ENCODE peak calls at places on chromosome 12, in four cellular contexts. One of them, this sample, is unnamed.

GRCh38 chr12:52298677-52299076 is 7.3 kb upstream of the KRT81 start:
- DNase-seq in IMR-90: no peak
- DNase-seq in K562: no peak
- DNase-seq in GM12878: no peak
- DNase-seq in this sample: no peak

GRCh38 chr12:47752552-47752951 is 6.1 kb downstream of the RAPGEF3 start:
- DNase-seq in K562: no peak
- DNase-seq in IMR-90: peak; percentile 57
- DNase-seq in GM12878: no peak
- DNase-seq in this sample: no peak

GRCh38 chr12:28145211-28145610 is 45.0 kb upstream of the CCDC91 start:
- DNase-seq in GM12878: no peak
- DNase-seq in IMR-90: no peak
- DNase-seq in K562: no peak
- DNase-seq in this sample: peak; percentile 5

GRCh38 chr12:24500466-24501232 is 448.3 kb downstream of the BCAT1 start:
- DNase-seq in K562: no peak
- DNase-seq in IMR-90: peak; percentile 50
- DNase-seq in GM12878: no peak
- DNase-seq in this sample: no peak

GRCh38 chr12:86226481-86226880 is 29.7 kb downstream of the MGAT4C start:
- DNase-seq in IMR-90: no peak
- DNase-seq in GM12878: no peak
- DNase-seq in K562: no peak
- DNase-seq in this sample: no peak

GRCh38 chr12:79997115-79997805 is 62.4 kb upstream of the PPP1R12A start:
- DNase-seq in IMR-90: no peak
- DNase-seq in K562: no peak
- DNase-seq in GM12878: peak; percentile 45
- DNase-seq in this sample: no peak

GRCh38 chr12:27844427-27845090 is 64.5 kb upstream of the MANSC4 start:
- DNase-seq in K562: no peak
- DNase-seq in GM12878: no peak
- DNase-seq in IMR-90: peak; percentile 20
- DNase-seq in this sample: no peak

GRCh38 chr12:57693659-57694458 is at the start of gene OS9:
- DNase-seq in GM12878: peak; percentile 100
- DNase-seq in K562: peak; percentile 100
- DNase-seq in IMR-90: peak; percentile 100
- DNase-seq in this sample: peak; percentile 100

GRCh38 chr12:78864483-78865296 is at the start of gene SYT1:
- DNase-seq in GM12878: no peak
- DNase-seq in IMR-90: peak; percentile 85
- DNase-seq in K562: no peak
- DNase-seq in this sample: peak; percentile 77

GRCh38 chr12:132986885-132987225 is 688 bp downstream of the ZNF26 start:
- DNase-seq in IMR-90: peak; percentile 27
- DNase-seq in GM12878: no peak
- DNase-seq in K562: no peak
- DNase-seq in this sample: no peak

GRCh38 chr12:76329163-76329562 is 19.1 kb downstream of the BBS10 start:
- DNase-seq in GM12878: no peak
- DNase-seq in IMR-90: peak; percentile 86
- DNase-seq in K562: no peak
- DNase-seq in this sample: peak; percentile 73
- TF ChIP-seq FOS in GM12878: no peak
- TF ChIP-seq FOS in IMR-90: no peak
- TF ChIP-seq FOS in K562: no peak
- TF ChIP-seq FOS in this sample: peak; percentile 88

GRCh38 chr12:130161261-130162231 is 718 bp upstream of the FZD10 start:
- DNase-seq in IMR-90: no peak
- DNase-seq in GM12878: no peak
- DNase-seq in K562: no peak
- DNase-seq in this sample: no peak
- TF ChIP-seq FOS in IMR-90: no peak
- TF ChIP-seq FOS in GM12878: no peak
- TF ChIP-seq FOS in K562: no peak
- TF ChIP-seq FOS in this sample: no peak

GRCh38 chr12:122350444-122350843 is 72.0 kb downstream of the CLIP1 start:
- DNase-seq in GM12878: no peak
- DNase-seq in K562: peak; percentile 25
- DNase-seq in IMR-90: peak; percentile 75
- DNase-seq in this sample: peak; percentile 91
- TF ChIP-seq FOS in GM12878: no peak
- TF ChIP-seq FOS in K562: no peak
- TF ChIP-seq FOS in IMR-90: no peak
- TF ChIP-seq FOS in this sample: no peak

GRCh38 chr12:4115570-4115969 is 158.0 kb upstream of the CCND2 start:
- DNase-seq in K562: no peak
- DNase-seq in IMR-90: no peak
- DNase-seq in GM12878: no peak
- DNase-seq in this sample: no peak
- TF ChIP-seq FOS in K562: no peak
- TF ChIP-seq FOS in IMR-90: no peak
- TF ChIP-seq FOS in GM12878: no peak
- TF ChIP-seq FOS in this sample: no peak

GRCh38 chr12:44874981-44875416 is 1.1 kb downstream of the NELL2 start:
- DNase-seq in IMR-90: no peak
- DNase-seq in K562: no peak
- DNase-seq in GM12878: no peak
- DNase-seq in this sample: peak; percentile 4
- TF ChIP-seq FOS in IMR-90: no peak
- TF ChIP-seq FOS in K562: no peak
- TF ChIP-seq FOS in GM12878: no peak
- TF ChIP-seq FOS in this sample: no peak

GRCh38 chr12:119089668-119090013 is 89.1 kb upstream of the HSPB8 start:
- DNase-seq in IMR-90: no peak
- DNase-seq in GM12878: no peak
- DNase-seq in K562: no peak
- DNase-seq in this sample: no peak
- TF ChIP-seq FOS in IMR-90: no peak
- TF ChIP-seq FOS in GM12878: no peak
- TF ChIP-seq FOS in K562: no peak
- TF ChIP-seq FOS in this sample: no peak

DNA sequence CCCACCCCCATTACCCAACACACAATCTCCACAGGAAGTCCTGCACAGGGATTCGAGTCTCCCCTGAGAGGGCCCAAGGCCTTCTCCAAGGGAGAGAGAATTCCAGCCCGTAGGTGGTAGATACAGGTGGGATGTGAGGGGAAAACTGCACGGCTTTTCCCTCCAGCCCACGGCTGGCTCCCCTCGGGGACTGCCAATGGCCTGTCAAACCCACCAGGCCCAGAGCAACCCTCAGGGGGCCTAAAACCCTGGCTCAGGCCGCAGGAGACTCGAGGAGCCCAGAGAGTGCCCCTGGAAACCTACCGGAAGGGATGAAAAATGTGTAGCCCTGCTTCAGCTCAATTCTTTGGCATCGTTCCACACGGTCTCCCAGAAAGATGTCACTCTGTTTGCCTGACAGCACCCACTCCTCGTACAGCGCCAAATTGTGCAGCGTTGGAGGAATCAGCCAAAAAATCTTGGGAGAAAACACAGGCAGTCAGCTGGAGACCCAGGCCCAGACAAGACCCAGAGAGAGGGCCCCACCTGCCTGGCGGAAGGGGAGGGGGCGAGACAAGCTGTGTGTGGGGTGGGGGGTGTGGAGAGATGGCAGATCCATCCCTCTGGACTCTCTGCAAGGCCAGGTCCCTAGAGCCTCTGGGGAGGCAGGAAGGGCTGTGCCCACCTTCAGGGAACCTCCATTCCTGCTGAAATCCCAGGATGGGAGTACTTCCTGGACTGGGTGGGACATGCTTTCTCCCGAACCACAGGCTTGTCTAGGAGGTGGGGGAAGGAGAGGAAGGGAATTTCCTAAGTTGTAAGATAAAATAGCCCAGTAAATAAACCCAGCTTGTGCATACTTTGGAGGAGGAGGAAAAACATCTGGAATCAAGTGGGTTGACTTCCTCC is 48.1 kb downstream of the KDM2B start:
- DNase-seq in GM12878: no peak
- DNase-seq in IMR-90: peak; percentile 84
- DNase-seq in K562: no peak
- DNase-seq in this sample: no peak
- TF ChIP-seq FOS in GM12878: no peak
- TF ChIP-seq FOS in IMR-90: no peak
- TF ChIP-seq FOS in K562: no peak
- TF ChIP-seq FOS in this sample: no peak

GRCh38 chr12:49662998-49663843 is 39.9 kb downstream of the PRPF40B start:
- DNase-seq in K562: peak; percentile 56
- DNase-seq in IMR-90: peak; percentile 86
- DNase-seq in GM12878: peak; percentile 75
- DNase-seq in this sample: peak; percentile 95
- TF ChIP-seq FOS in K562: no peak
- TF ChIP-seq FOS in IMR-90: no peak
- TF ChIP-seq FOS in GM12878: no peak
- TF ChIP-seq FOS in this sample: no peak

GRCh38 chr12:98758331-98758730 is 113.2 kb downstream of the APAF1 start:
- DNase-seq in K562: no peak
- DNase-seq in IMR-90: peak; percentile 31
- DNase-seq in GM12878: no peak
- DNase-seq in this sample: no peak
- TF ChIP-seq FOS in K562: no peak
- TF ChIP-seq FOS in IMR-90: no peak
- TF ChIP-seq FOS in GM12878: no peak
- TF ChIP-seq FOS in this sample: no peak

GRCh38 chr12:5568325-5568981 is 136.5 kb downstream of the NTF3 start:
- DNase-seq in GM12878: no peak
- DNase-seq in K562: no peak
- DNase-seq in IMR-90: peak; percentile 51
- DNase-seq in this sample: no peak
- TF ChIP-seq FOS in GM12878: no peak
- TF ChIP-seq FOS in K562: no peak
- TF ChIP-seq FOS in IMR-90: peak; percentile 80
- TF ChIP-seq FOS in this sample: no peak